ENCODE peak calls at places on chromosomes 2 and 18, in five cellular contexts. H is anterior cingulate cortex, N is hippocampal formation, G is SHP77, S is amygdala. F is an unnamed sample.
A peak's percentile ranks its signal among the peaks of the same experiment; 100 is the strongest.

GRCh38 chr18:24016643-24017042 is 2.1 kb downstream of the TTC39C start:
- DNase-seq in G (no peak), S (no peak), H (no peak), N (no peak), F (no peak)

GRCh38 chr18:58135806-58136331 is 91.8 kb downstream of the NEDD4L start:
- DNase-seq in G (peak; percentile 22), S (peak; percentile 19), H (peak; percentile 36), N (peak; percentile 64), F (peak; percentile 64)

GRCh38 chr2:232937278-232937906 is 67.3 kb downstream of the SNORC start:
- DNase-seq in H (no peak), N (no peak), G (no peak), S (no peak), F (no peak)

GRCh38 chr18:70190529-70190928 is 15.0 kb downstream of the RTTN start:
- DNase-seq in G (no peak), H (no peak), S (no peak), N (no peak), F (no peak)

GRCh38 chr2:235135990-235136561 is 184.3 kb downstream of the SH3BP4 start:
- DNase-seq in G (peak; percentile 84), H (peak; percentile 43), S (peak; percentile 70), N (peak; percentile 24), F (peak; percentile 50)

GRCh38 chr2:148716378-148716777 is 71.8 kb downstream of the EPC2 start:
- DNase-seq in N (no peak), S (no peak), G (no peak), H (no peak), F (no peak)

GRCh38 chr18:7070466-7070865 is 47.1 kb downstream of the LAMA1 start:
- DNase-seq in S (no peak), N (no peak), H (no peak), G (no peak), F (no peak)

GRCh38 chr2:178064051-178064450 is 8.5 kb downstream of the PDE11A start:
- DNase-seq in G (no peak), H (no peak), N (no peak), S (no peak), F (no peak)

GRCh38 chr18:13973061-13973460 is 57.7 kb upstream of the MC2R start:
- DNase-seq in S (no peak), H (no peak), N (no peak), G (no peak), F (no peak)

GRCh38 chr2:103552775-103553174 is 790.9 kb downstream of the TMEM182 start:
- DNase-seq in N (no peak), G (no peak), S (no peak), H (no peak), F (no peak)

GRCh38 chr2:201228912-201229290 is 31.4 kb upstream of the CASP8 start:
- DNase-seq in G (no peak), S (no peak), H (no peak), N (no peak), F (no peak)

GRCh38 chr2:15939556-15939853 is 845 bp upstream of the MYCN start:
- DNase-seq in N (no peak), G (no peak), H (no peak), S (peak; percentile 67), F (no peak)

GRCh38 chr2:120228503-120228902 is 5.3 kb upstream of the TMEM185B start:
- DNase-seq in G (no peak), N (no peak), H (no peak), S (no peak), F (no peak)

GRCh38 chr2:205776720-205777119 is 94.4 kb downstream of the NRP2 start:
- DNase-seq in H (no peak), N (no peak), S (no peak), G (peak; percentile 64), F (no peak)

GRCh38 chr2:165435611-165436010 is 33.9 kb upstream of the CSRNP3 start:
- DNase-seq in N (no peak), G (no peak), S (no peak), H (no peak), F (no peak)